ENCODE peak calls at places on chromosomes 7 and 10, in six cellular contexts. Z is progenitor cell of endocrine pancreas; E is H9; D is cardiac fibroblast; Q is iPS-NIHi11; A is activated T-cell treated with anti-CD3 and anti-CD28 coated beads, Interleukin-2, amount 50 U/mL, for 24 hours. K is an unnamed sample.

GRCh38 chr7:992742-993607 is 10.0 kb downstream of the CYP2W1 start:
- DNase-seq in E (peak), D (peak), Z (peak), Q (peak), A (peak), K (peak)

GRCh38 chr10:71877818-71878217 is 26.8 kb upstream of the PSAP start:
- DNase-seq in A (no peak), Z (no peak), E (no peak), D (no peak), Q (no peak), K (no peak)

GRCh38 chr7:47253650-47254080 is 328.2 kb downstream of the TNS3 start:
- DNase-seq in D (peak), E (peak), Z (no peak), Q (peak), A (no peak), K (peak)

GRCh38 chr7:74033372-74034311 is 5.7 kb downstream of the ELN start:
- DNase-seq in A (no peak), D (peak), Z (no peak), Q (peak), E (no peak), K (no peak)

GRCh38 chr7:115838829-115839228 is 191.7 kb downstream of the TFEC start:
- DNase-seq in A (no peak), Q (no peak), Z (no peak), D (no peak), E (no peak), K (no peak)

GRCh38 chr7:107725138-107725740 is 18.7 kb upstream of the CBLL1 start:
- DNase-seq in D (peak), Z (no peak), E (no peak), A (no peak), Q (peak), K (peak)

GRCh38 chr7:123624527-123625183 is 23.0 kb downstream of the ASB15 start:
- DNase-seq in Q (peak), E (peak), D (peak), Z (peak), A (peak), K (no peak)

GRCh38 chr7:138116892-138117291 is 40.6 kb downstream of the AKR1D1 start:
- DNase-seq in Z (no peak), D (no peak), E (no peak), Q (no peak), A (no peak), K (no peak)

GRCh38 chr10:118960166-118961090 is 69.1 kb upstream of the NANOS1 start:
- DNase-seq in Z (no peak), D (no peak), A (no peak), Q (no peak), E (peak), K (no peak)

GRCh38 chr10:63133056-63133786 is at the start of gene NRBF2:
- DNase-seq in Q (peak), D (peak), E (peak), A (peak), Z (peak), K (peak)

GRCh38 chr7:4739528-4739992 is 35.9 kb upstream of the AP5Z1 start:
- DNase-seq in A (peak), D (peak), Q (no peak), E (no peak), Z (no peak), K (no peak)

GRCh38 chr10:18594574-18595156 is 56.7 kb downstream of the NSUN6 start:
- DNase-seq in Q (peak), Z (no peak), E (peak), D (no peak), A (no peak), K (no peak)

GRCh38 chr7:44292876-44293560 is 32.4 kb downstream of the CAMK2B start:
- DNase-seq in D (no peak), A (no peak), E (no peak), Z (peak), Q (no peak), K (no peak)

GRCh38 chr7:45713669-45714520 is 139.7 kb downstream of the ADCY1 start:
- DNase-seq in D (no peak), A (no peak), Z (no peak), Q (no peak), E (peak), K (no peak)

GRCh38 chr7:44564606-44565005 is 9.1 kb downstream of the DDX56 start:
- DNase-seq in E (no peak), Z (no peak), Q (no peak), A (no peak), D (no peak), K (no peak)

GRCh38 chr7:72099784-72100183 is 312.4 kb downstream of the CALN1 start:
- DNase-seq in D (peak), A (no peak), Q (no peak), E (no peak), Z (no peak), K (no peak)

GRCh38 chr10:5973069-5973468 is 4.3 kb downstream of the IL15RA start:
- DNase-seq in A (no peak), D (no peak), E (no peak), Q (no peak), Z (no peak), K (no peak)

GRCh38 chr10:101816375-101816773 is 1.9 kb downstream of the OGA start:
- DNase-seq in E (no peak), Q (no peak), Z (no peak), A (no peak), D (no peak), K (no peak)

GRCh38 chr7:116689787-116690186 is 17.8 kb downstream of the MET start:
- DNase-seq in E (no peak), Z (no peak), D (peak), Q (no peak), A (no peak), K (no peak)

GRCh38 chr7:50209461-50210161 is 94.9 kb upstream of the IKZF1 start:
- DNase-seq in Z (no peak), D (no peak), Q (no peak), A (peak), E (no peak), K (no peak)

GRCh38 chr10:38054361-38054797 is 39.8 kb upstream of the ZNF37A start:
- DNase-seq in A (no peak), Z (no peak), Q (no peak), E (no peak), D (peak), K (no peak)

GRCh38 chr10:116699049-116699782 is 43.1 kb downstream of the HSPA12A start:
- DNase-seq in A (no peak), D (no peak), E (no peak), Z (no peak), Q (no peak), K (no peak)

GRCh38 chr7:1681581-1681980 is 11.5 kb downstream of the ELFN1 start:
- DNase-seq in D (no peak), A (no peak), Z (no peak), Q (no peak), E (no peak), K (no peak)

GRCh38 chr7:121620206-121620605 is 224.1 kb upstream of the FAM3C start:
- DNase-seq in A (no peak), D (no peak), Z (no peak), Q (no peak), E (no peak), K (no peak)

GRCh38 chr7:84368122-84368521 is 173.5 kb upstream of the SEMA3A start:
- DNase-seq in D (no peak), A (no peak), E (no peak), Z (no peak), Q (no peak), K (no peak)

GRCh38 chr10:132141076-132141475 is 45.7 kb upstream of the DPYSL4 start:
- DNase-seq in Q (no peak), Z (no peak), A (no peak), E (no peak), D (no peak), K (no peak)

GRCh38 chr7:76054129-76055120 is 6.5 kb downstream of the MDH2 start:
- DNase-seq in A (no peak), Q (no peak), D (peak), E (no peak), Z (no peak), K (no peak)

GRCh38 chr7:30274641-30275040 is 9.8 kb upstream of the ZNRF2 start:
- DNase-seq in E (no peak), D (no peak), Z (no peak), Q (no peak), A (no peak), K (no peak)

GRCh38 chr7:107995184-107996071 is 7.5 kb downstream of the LAMB1 start:
- DNase-seq in Z (no peak), D (peak), A (no peak), Q (peak), E (peak), K (no peak)

GRCh38 chr10:78960316-78960800 is 108.4 kb upstream of the ZMIZ1 start:
- DNase-seq in Q (no peak), Z (no peak), D (peak), A (no peak), E (no peak), K (no peak)